ENCODE peak calls at places on chromosomes 2 and 18, in eight cellular contexts. O is GM06990; M is SJSA1; U is CD4-positive, alpha-beta T cell; F is psoas muscle; K is GM23248; Z is neural progenitor cell; G is adrenal gland. R is an unnamed sample. For H3K27me3, the result is how much of the 10 kb centered on the place peaks cover.

GRCh38 chr2:113225505-113226259 is 51.9 kb downstream of the PSD4 start:
- DNase-seq in Z (peak), F (no peak), G (peak), K (peak), O (no peak), U (no peak), M (no peak), R (peak)

GRCh38 chr2:28617502-28618184 is 121.8 kb downstream of the PLB1 start:
- DNase-seq in Z (no peak), F (no peak), G (no peak), O (no peak), U (no peak), M (no peak), K (no peak), R (no peak)

GRCh38 chr2:230879271-230879882 is 14.6 kb downstream of the ITM2C start:
- DNase-seq in O (no peak), Z (no peak), F (no peak), M (no peak), G (no peak), K (no peak), U (no peak), R (no peak)

GRCh38 chr2:132403176-132403575 is 13.4 kb upstream of the GPR39 start:
- DNase-seq in Z (no peak), U (no peak), M (no peak), G (no peak), O (no peak), K (no peak), F (no peak), R (no peak)

GRCh38 chr2:166671831-166672230 is 177.8 kb upstream of the SCN7A start:
- DNase-seq in O (no peak), K (no peak), M (no peak), U (no peak), G (no peak), F (no peak), Z (no peak), R (no peak)

GRCh38 chr2:215711484-215712034 is 275.7 kb upstream of the FN1 start:
- DNase-seq in O (no peak), Z (no peak), K (peak), F (no peak), G (no peak), U (no peak), M (peak), R (no peak)

GRCh38 chr2:23285076-23285795 is 99.7 kb upstream of the KLHL29 start:
- DNase-seq in U (no peak), O (no peak), K (no peak), M (peak), F (no peak), G (no peak), Z (no peak), R (no peak)

GRCh38 chr2:74587664-74588277 is 33.3 kb downstream of the DOK1 start:
- DNase-seq in F (peak), O (peak), G (peak), U (peak), M (peak), Z (peak), K (peak), R (peak)

GRCh38 chr2:68385232-68385906 is 20.3 kb downstream of the PLEK start:
- DNase-seq in K (no peak), G (no peak), U (no peak), Z (peak), M (no peak), F (no peak), O (peak), R (no peak)

GRCh38 chr2:120332384-120332783 is 13.6 kb upstream of the INHBB start:
- DNase-seq in G (no peak), U (no peak), M (no peak), K (no peak), Z (no peak), O (no peak), F (no peak), R (no peak)

GRCh38 chr2:101883860-101884259 is 107.9 kb upstream of the IL1R2 start:
- DNase-seq in G (peak), Z (peak), K (peak), M (peak), O (no peak), U (no peak), F (no peak), R (no peak)

GRCh38 chr2:187689372-187689771 is 135.1 kb upstream of the TFPI start:
- DNase-seq in M (no peak), Z (no peak), O (no peak), F (no peak), U (no peak), K (peak), G (no peak), R (no peak)

GRCh38 chr2:102473020-102473419 is at the start of gene SLC9A4:
- DNase-seq in K (peak), Z (peak), O (no peak), F (peak), G (peak), U (peak), M (peak), R (peak)

GRCh38 chr2:75277111-75277510 is 77.8 kb upstream of the TACR1 start:
- DNase-seq in G (no peak), M (peak), K (peak), F (no peak), O (no peak), U (no peak), Z (no peak), R (no peak)

GRCh38 chr18:76340410-76340809 is 154.6 kb downstream of the ZNF516 start:
- DNase-seq in M (no peak), U (no peak), K (no peak), O (no peak), F (no peak), G (no peak), Z (no peak), R (no peak)

GRCh38 chr2:127081826-127082633 is 24.9 kb downstream of the BIN1 start:
- DNase-seq in F (peak), G (no peak), O (peak), M (no peak), U (peak), Z (no peak), K (no peak), R (no peak)

GRCh38 chr2:37415128-37415817 is 70.8 kb downstream of the QPCT start:
- DNase-seq in K (peak), U (no peak), O (no peak), G (no peak), Z (no peak), M (peak), F (no peak), R (no peak)

GRCh38 chr2:191202881-191203397 is 42.3 kb upstream of the MYO1B start:
- DNase-seq in Z (no peak), K (peak), O (no peak), F (peak), M (peak), U (no peak), G (no peak), R (no peak)

GRCh38 chr2:96201338-96201737 is 7.3 kb downstream of the STARD7 start:
- DNase-seq in M (no peak), U (no peak), Z (no peak), F (no peak), G (no peak), O (no peak), K (no peak), R (peak)

GRCh38 chr2:186309901-186310300 is 176.2 kb upstream of the ZC3H15 start:
- DNase-seq in M (no peak), K (no peak), G (peak), Z (no peak), O (no peak), U (no peak), F (no peak), R (no peak)

GRCh38 chr2:239275871-239276812 is 124.7 kb downstream of the HDAC4 start:
- DNase-seq in U (no peak), Z (no peak), O (no peak), M (no peak), G (peak), K (peak), F (peak), R (no peak)

GRCh38 chr18:79789091-79789891 is 8.4 kb upstream of the KCNG2 start:
- DNase-seq in M (no peak), F (no peak), K (no peak), O (no peak), U (no peak), G (no peak), Z (no peak), R (no peak)

GRCh38 chr18:79786781-79787526 is 10.8 kb upstream of the KCNG2 start:
- DNase-seq in Z (no peak), O (no peak), U (no peak), G (no peak), K (peak), F (no peak), M (no peak), R (no peak)

GRCh38 chr18:79787527-79788095 is 10.1 kb upstream of the KCNG2 start:
- DNase-seq in O (no peak), U (no peak), Z (no peak), M (no peak), G (no peak), K (no peak), F (no peak), R (no peak)

GRCh38 chr18:79789901-79790885 is 7.5 kb upstream of the KCNG2 start:
- DNase-seq in G (no peak), O (no peak), F (no peak), U (no peak), M (no peak), K (no peak), Z (no peak), R (no peak)

GRCh38 chr18:79788096-79789085 is 9.3 kb upstream of the KCNG2 start:
- DNase-seq in O (no peak), F (no peak), K (peak), Z (peak), U (no peak), G (no peak), M (no peak), R (no peak)
- H3K27me3 ChIP-seq in O (under half), F (under half), K (under half), Z (half or more), U (half or more), G (under half), M (under half), R (under half)

DNA sequence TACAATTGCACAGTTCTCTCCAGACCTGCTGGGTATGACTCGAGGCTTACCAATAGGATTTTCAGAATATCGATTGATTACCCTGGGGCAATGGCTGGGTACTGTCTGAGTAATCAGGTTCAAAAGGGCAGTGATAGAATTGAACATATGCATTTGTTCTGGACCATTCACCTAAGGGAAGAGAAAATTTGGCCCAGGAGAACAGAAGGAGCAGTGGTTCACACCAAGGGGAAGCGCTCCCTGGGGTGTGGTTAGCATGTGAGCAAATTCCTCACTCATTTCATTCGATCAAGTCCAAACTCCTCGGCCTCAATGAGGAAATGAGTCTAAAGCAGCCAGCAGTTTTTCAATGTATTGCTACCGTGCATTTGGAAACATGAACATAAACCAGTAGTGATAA is 55.6 kb downstream of the CYP26B1 start:
- DNase-seq in O (no peak), U (no peak), K (no peak), F (no peak), M (no peak), G (no peak), Z (no peak), R (no peak)
- H3K27me3 ChIP-seq in O (under half), U (under half), K (under half), F (under half), M (under half), G (under half), Z (under half), R (under half)

GRCh38 chr18:22265838-22266237 is 96.4 kb downstream of the GATA6 start:
- DNase-seq in G (no peak), Z (no peak), M (no peak), K (no peak), F (no peak), U (no peak), O (no peak), R (no peak)
- H3K27me3 ChIP-seq in G (under half), Z (under half), M (under half), K (under half), F (under half), U (under half), O (under half), R (under half)

GRCh38 chr18:13216732-13217465 is 1.7 kb upstream of the LDLRAD4 start:
- DNase-seq in G (peak), M (no peak), Z (peak), O (no peak), F (peak), K (peak), U (peak), R (peak)
- H3K27me3 ChIP-seq in G (under half), M (half or more), Z (half or more), O (under half), F (under half), K (half or more), U (under half), R (under half)

R was measured in thyroid gland.